ENCODE peak calls at places on chromosomes 2 and 18, in ten cellular contexts. M is cardiac fibroblast; X is Kasumi-1; H is NCI-H2171; B is nucleus accumbens; T is DMS153; P is fibroblast of the conjunctiva; D is CD4-positive, alpha-beta T cell; F is anterior cingulate cortex; G is H7. O is an unnamed sample.

GRCh38 chr2:18410543-18410942 is 149.9 kb downstream of the RDH14 start:
- DNase-seq in M (no peak), X (no peak), H (no peak), B (no peak), T (no peak), P (no peak), D (no peak), F (no peak), G (no peak), O (no peak)

GRCh38 chr2:44137872-44138551 is 30.7 kb upstream of the PPM1B start:
- DNase-seq in M (no peak), X (no peak), H (no peak), B (no peak), T (no peak), P (no peak), D (no peak), F (no peak), G (peak), O (no peak)

GRCh38 chr18:33596178-33596854 is 18.3 kb downstream of the ASXL3 start:
- DNase-seq in M (peak), X (no peak), H (no peak), B (no peak), T (peak), P (peak), D (no peak), F (no peak), G (no peak), O (no peak)

GRCh38 chr18:6589979-6590725 is 139.4 kb upstream of the ARHGAP28 start:
- DNase-seq in M (no peak), X (no peak), H (no peak), B (no peak), T (no peak), P (no peak), D (no peak), F (no peak), G (no peak), O (no peak)

GRCh38 chr2:230956827-230957755 is 32.0 kb upstream of the GPR55 start:
- DNase-seq in M (peak), X (no peak), H (no peak), B (no peak), T (no peak), P (peak), D (no peak), F (no peak), G (peak), O (peak)

GRCh38 chr2:167200025-167200424 is 311.7 kb downstream of the XIRP2 start:
- DNase-seq in M (no peak), X (no peak), H (no peak), B (no peak), T (no peak), P (no peak), D (no peak), F (no peak), G (no peak), O (no peak)

GRCh38 chr18:5538541-5538940 is 5.3 kb downstream of the EPB41L3 start:
- DNase-seq in M (no peak), X (no peak), H (no peak), B (no peak), T (no peak), P (no peak), D (no peak), F (no peak), G (peak), O (no peak)

GRCh38 chr2:179449010-179449409 is 184.4 kb upstream of the SESTD1 start:
- DNase-seq in M (no peak), X (no peak), H (no peak), B (no peak), T (no peak), P (no peak), D (no peak), F (no peak), G (no peak), O (no peak)

GRCh38 chr2:105854972-105855371 is 110.3 kb downstream of the NCK2 start:
- DNase-seq in M (no peak), X (no peak), H (no peak), B (no peak), T (no peak), P (no peak), D (no peak), F (no peak), G (peak), O (no peak)

O was measured in mucosa of gallbladder.